ENCODE peak calls at places on chromosomes 4 and X, in seven cellular contexts. B, F, W, D, I, T and R are unnamed samples.
A peak's percentile ranks its signal among the peaks of the same experiment; 100 is the strongest.

GRCh38 chr4:93416337-93417102 is 412.0 kb upstream of the ATOH1 start:
- DNase-seq in B (no peak), F (no peak), W (no peak), D (no peak), I (no peak), T (no peak), R (no peak)

GRCh38 chr4:167114416-167114971 is 119.8 kb downstream of the SPOCK3 start:
- DNase-seq in B (no peak), F (no peak), W (no peak), D (no peak), I (no peak), T (no peak), R (no peak)

GRCh38 chr4:185101354-185101890 is 41.6 kb upstream of the SLC25A4 start:
- DNase-seq in B (no peak), F (no peak), W (no peak), D (no peak), I (no peak), T (no peak), R (no peak)

GRCh38 chr4:139154538-139154937 is 22.5 kb downstream of the ELF2 start:
- DNase-seq in B (no peak), F (no peak), W (no peak), D (no peak), I (no peak), T (no peak), R (no peak)

GRCh38 chrX:47623540-47624027 is 3.9 kb upstream of the SYN1 start:
- DNase-seq in B (no peak), F (peak; percentile 83), W (peak; percentile 66), D (no peak), I (no peak), T (no peak), R (no peak)

GRCh38 chr4:153232768-153233167 is 28.5 kb downstream of the TRIM2 start:
- DNase-seq in B (no peak), F (no peak), W (peak; percentile 24), D (no peak), I (no peak), T (peak; percentile 50), R (no peak)

GRCh38 chrX:14916017-14916674 is 42.9 kb downstream of the MOSPD2 start:
- DNase-seq in B (no peak), F (no peak), W (no peak), D (no peak), I (no peak), T (no peak), R (no peak)

GRCh38 chrX:115147220-115147619 is 42.0 kb upstream of the RBMXL3 start:
- DNase-seq in B (no peak), F (no peak), W (peak; percentile 6), D (no peak), I (no peak), T (no peak), R (no peak)

GRCh38 chr4:149521611-149522010 is 294.0 kb downstream of the IQCM start:
- DNase-seq in B (no peak), F (no peak), W (no peak), D (no peak), I (no peak), T (no peak), R (no peak)

GRCh38 chr4:20378181-20378580 is 126.5 kb downstream of the SLIT2 start:
- DNase-seq in B (no peak), F (no peak), W (no peak), D (no peak), I (no peak), T (no peak), R (no peak)

GRCh38 chrX:148960060-148960459 is 459.6 kb downstream of the AFF2 start:
- DNase-seq in B (no peak), F (no peak), W (no peak), D (no peak), I (no peak), T (no peak), R (no peak)

GRCh38 chrX:22652596-22652995 is 347.2 kb upstream of the DDX53 start:
- DNase-seq in B (no peak), F (peak; percentile 22), W (no peak), D (no peak), I (peak; percentile 49), T (no peak), R (no peak)

GRCh38 chrX:41733939-41734338 is 10.0 kb downstream of the GPR82 start:
- DNase-seq in B (no peak), F (no peak), W (no peak), D (no peak), I (no peak), T (no peak), R (no peak)

GRCh38 chr4:104942990-104943758 is 203.5 kb upstream of the TET2 start:
- DNase-seq in B (no peak), F (no peak), W (no peak), D (no peak), I (no peak), T (no peak), R (no peak)

GRCh38 chr4:38273369-38273768 is 313.2 kb downstream of the PTTG2 start:
- DNase-seq in B (no peak), F (no peak), W (no peak), D (no peak), I (no peak), T (no peak), R (no peak)

GRCh38 chr4:11548529-11549176 is 120.0 kb upstream of the HS3ST1 start:
- DNase-seq in B (no peak), F (no peak), W (no peak), D (no peak), I (no peak), T (no peak), R (no peak)

GRCh38 chr4:13721894-13722293 is 94.4 kb upstream of the BOD1L1 start:
- DNase-seq in B (no peak), F (no peak), W (no peak), D (no peak), I (no peak), T (no peak), R (no peak)

GRCh38 chr4:13705521-13706035 is 78.1 kb upstream of the BOD1L1 start:
- DNase-seq in B (no peak), F (no peak), W (no peak), D (peak; percentile 3), I (peak; percentile 38), T (no peak), R (peak; percentile 40)

GRCh38 chr4:162115323-162115722 is 48.5 kb downstream of the FSTL5 start:
- DNase-seq in B (no peak), F (no peak), W (no peak), D (no peak), I (no peak), T (no peak), R (no peak)

GRCh38 chr4:23035521-23036056 is 342.9 kb downstream of the GBA3 start:
- DNase-seq in B (no peak), F (no peak), W (no peak), D (no peak), I (no peak), T (no peak), R (no peak)

GRCh38 chrX:156001667-156002021 is 4.1 kb downstream of the IL9R start:
- DNase-seq in B (no peak), F (no peak), W (no peak), D (no peak), I (no peak), T (no peak), R (no peak)

GRCh38 chr4:107519057-107519456 is 201.0 kb downstream of the PAPSS1 start:
- DNase-seq in B (no peak), F (peak; percentile 15), W (no peak), D (no peak), I (no peak), T (peak; percentile 33), R (peak; percentile 8)

GRCh38 chr4:128812360-128812958 is 3.0 kb downstream of the JADE1 start:
- DNase-seq in B (peak; percentile 81), F (peak; percentile 63), W (peak; percentile 34), D (no peak), I (no peak), T (peak; percentile 35), R (peak; percentile 23)

GRCh38 chr4:89024051-89024675 is 32.8 kb downstream of the FAM13A start:
- DNase-seq in B (peak; percentile 66), F (peak; percentile 81), W (peak; percentile 30), D (no peak), I (peak; percentile 79), T (peak; percentile 59), R (peak; percentile 69)

GRCh38 chrX:150902434-150903109 is 4.1 kb upstream of the CD99L2 start:
- DNase-seq in B (no peak), F (no peak), W (no peak), D (no peak), I (no peak), T (no peak), R (no peak)

GRCh38 chr4:17595471-17596005 is 18.5 kb downstream of the LAP3 start:
- DNase-seq in B (no peak), F (no peak), W (no peak), D (no peak), I (no peak), T (no peak), R (no peak)
- H3K4me1 ChIP-seq in B (no peaks in the 10 kb centered on the region), F (no peaks in the 10 kb centered on the region), W (no peaks in the 10 kb centered on the region), D (no peaks in the 10 kb centered on the region), I (no peaks in the 10 kb centered on the region), T (no peaks in the 10 kb centered on the region), R (no peaks in the 10 kb centered on the region)

GRCh38 chr4:41745292-41746024 is 3.1 kb downstream of the PHOX2B start:
- DNase-seq in B (no peak), F (no peak), W (no peak), D (no peak), I (no peak), T (no peak), R (no peak)
- TF ChIP-seq POLR2A in B (no peak), F (no peak), W (no peak), D (no peak), I (no peak), T (no peak), R (no peak)

DNA sequence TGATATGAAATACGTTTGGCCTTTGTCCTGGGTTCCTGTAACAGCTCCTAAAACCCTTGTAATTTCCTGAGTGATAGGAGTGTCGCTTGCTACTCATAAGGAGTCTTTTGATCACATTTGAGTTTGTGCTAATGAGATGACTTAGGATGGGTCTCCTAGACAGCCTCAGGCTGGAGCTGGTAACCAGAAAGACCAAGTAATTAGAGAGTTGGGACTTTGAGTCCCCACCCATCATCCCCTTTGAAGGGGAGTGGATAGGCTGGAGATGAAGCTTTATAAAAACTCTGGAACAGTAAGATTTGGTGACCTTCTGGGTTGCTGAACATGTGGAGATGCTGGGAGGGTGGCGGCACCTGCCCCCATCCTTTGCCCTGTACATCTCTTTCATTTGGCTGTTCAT is 2.9 kb downstream of the SEC24B start:
- DNase-seq in B (no peak), F (no peak), W (no peak), D (no peak), I (no peak), T (no peak), R (no peak)
- H3K4me1 ChIP-seq in B (peaks cover 63% of the 10 kb centered on the region), F (peaks cover 22% of the 10 kb centered on the region), W (peaks cover 26% of the 10 kb centered on the region), D (peaks cover 36% of the 10 kb centered on the region), I (peaks cover 4% of the 10 kb centered on the region), T (peaks cover 87% of the 10 kb centered on the region), R (peaks cover 22% of the 10 kb centered on the region)

GRCh38 chrX:154488336-154489075 is 1.9 kb downstream of the SLC10A3 start:
- DNase-seq in B (no peak), F (no peak), W (no peak), D (no peak), I (no peak), T (no peak), R (no peak)

GRCh38 chrX:154487518-154488290 is 1.3 kb upstream of the UBL4A start:
- DNase-seq in B (peak; percentile 62), F (no peak), W (no peak), D (no peak), I (no peak), T (no peak), R (no peak)

GRCh38 chrX:154485150-154486051 is 1.0 kb downstream of the UBL4A start:
- DNase-seq in B (peak; percentile 71), F (no peak), W (no peak), D (no peak), I (peak; percentile 16), T (no peak), R (no peak)

GRCh38 chrX:154486052-154486395 is 391 bp downstream of the UBL4A start:
- DNase-seq in B (peak; percentile 74), F (peak; percentile 60), W (peak; percentile 6), D (no peak), I (no peak), T (peak; percentile 45), R (no peak)

GRCh38 chrX:154486396-154487207 is at the start of gene UBL4A:
- DNase-seq in B (peak; percentile 82), F (peak; percentile 53), W (peak; percentile 26), D (no peak), I (peak; percentile 74), T (peak; percentile 63), R (peak; percentile 66)
- TF ChIP-seq POLR2A in B (no peak), F (no peak), W (peak; percentile 41), D (no peak), I (no peak), T (no peak), R (peak; percentile 45)